ENCODE peak calls at places on chromosome 9, in six cellular contexts. One of them, this sample, is unnamed.

GRCh38 chr9:7320139-7320538 is 479.4 kb downstream of the DMAC1 start:
- DNase-seq in right lobe of liver: no peak
- DNase-seq in left ventricle myocardium inferior: no peak
- DNase-seq in activated T-helper 1 cell treated with anti-CD3 and anti-CD28 coated beads, Interleukin-12 subunit alpha, Interleukin-12 subunit beta, Interleukin-2, Interleukin-4 antibody, amounts not matched to agents 30 ng/mL and 10 ng/mL and 1 ng/mL, durations not matched to agents 14 hours and 24 hours and 36 hours: no peak
- DNase-seq in stimulated activated CD4-positive, alpha-beta T cell treated with anti-CD3 and anti-CD28 coated beads, Interleukin-4, amount 100 ng/mL, for 1 hour: no peak
- DNase-seq in KBM-7: no peak
- DNase-seq in this sample: no peak

GRCh38 chr9:89614319-89614892 is 9.6 kb downstream of the GADD45G start:
- DNase-seq in right lobe of liver: no peak
- DNase-seq in left ventricle myocardium inferior: no peak
- DNase-seq in activated T-helper 1 cell treated with anti-CD3 and anti-CD28 coated beads, Interleukin-12 subunit alpha, Interleukin-12 subunit beta, Interleukin-2, Interleukin-4 antibody, amounts not matched to agents 30 ng/mL and 10 ng/mL and 1 ng/mL, durations not matched to agents 14 hours and 24 hours and 36 hours: no peak
- DNase-seq in KBM-7: no peak
- DNase-seq in stimulated activated CD4-positive, alpha-beta T cell treated with anti-CD3 and anti-CD28 coated beads, Interleukin-4, amount 100 ng/mL, for 1 hour: no peak
- DNase-seq in this sample: no peak

GRCh38 chr9:121463026-121463827 is 36.4 kb downstream of the GGTA1 start:
- DNase-seq in left ventricle myocardium inferior: peak; percentile 54
- DNase-seq in right lobe of liver: peak; percentile 35
- DNase-seq in stimulated activated CD4-positive, alpha-beta T cell treated with anti-CD3 and anti-CD28 coated beads, Interleukin-4, amount 100 ng/mL, for 1 hour: peak; percentile 13
- DNase-seq in activated T-helper 1 cell treated with anti-CD3 and anti-CD28 coated beads, Interleukin-12 subunit alpha, Interleukin-12 subunit beta, Interleukin-2, Interleukin-4 antibody, amounts not matched to agents 30 ng/mL and 10 ng/mL and 1 ng/mL, durations not matched to agents 14 hours and 24 hours and 36 hours: no peak
- DNase-seq in KBM-7: peak; percentile 61
- DNase-seq in this sample: peak; percentile 57

GRCh38 chr9:129679537-129679936 is 14.1 kb downstream of the PRRX2 start:
- DNase-seq in stimulated activated CD4-positive, alpha-beta T cell treated with anti-CD3 and anti-CD28 coated beads, Interleukin-4, amount 100 ng/mL, for 1 hour: no peak
- DNase-seq in KBM-7: no peak
- DNase-seq in activated T-helper 1 cell treated with anti-CD3 and anti-CD28 coated beads, Interleukin-12 subunit alpha, Interleukin-12 subunit beta, Interleukin-2, Interleukin-4 antibody, amounts not matched to agents 30 ng/mL and 10 ng/mL and 1 ng/mL, durations not matched to agents 14 hours and 24 hours and 36 hours: no peak
- DNase-seq in left ventricle myocardium inferior: no peak
- DNase-seq in right lobe of liver: no peak
- DNase-seq in this sample: no peak

GRCh38 chr9:136306691-136307208 is 2.9 kb upstream of the CCDC187 start:
- DNase-seq in KBM-7: no peak
- DNase-seq in stimulated activated CD4-positive, alpha-beta T cell treated with anti-CD3 and anti-CD28 coated beads, Interleukin-4, amount 100 ng/mL, for 1 hour: no peak
- DNase-seq in activated T-helper 1 cell treated with anti-CD3 and anti-CD28 coated beads, Interleukin-12 subunit alpha, Interleukin-12 subunit beta, Interleukin-2, Interleukin-4 antibody, amounts not matched to agents 30 ng/mL and 10 ng/mL and 1 ng/mL, durations not matched to agents 14 hours and 24 hours and 36 hours: no peak
- DNase-seq in left ventricle myocardium inferior: no peak
- DNase-seq in right lobe of liver: no peak
- DNase-seq in this sample: peak; percentile 30

GRCh38 chr9:126407125-126407870 is 80.7 kb downstream of the MVB12B start:
- DNase-seq in right lobe of liver: no peak
- DNase-seq in left ventricle myocardium inferior: no peak
- DNase-seq in activated T-helper 1 cell treated with anti-CD3 and anti-CD28 coated beads, Interleukin-12 subunit alpha, Interleukin-12 subunit beta, Interleukin-2, Interleukin-4 antibody, amounts not matched to agents 30 ng/mL and 10 ng/mL and 1 ng/mL, durations not matched to agents 14 hours and 24 hours and 36 hours: no peak
- DNase-seq in KBM-7: no peak
- DNase-seq in stimulated activated CD4-positive, alpha-beta T cell treated with anti-CD3 and anti-CD28 coated beads, Interleukin-4, amount 100 ng/mL, for 1 hour: no peak
- DNase-seq in this sample: no peak

GRCh38 chr9:77507212-77507961 is 140.7 kb downstream of the GNA14 start:
- DNase-seq in stimulated activated CD4-positive, alpha-beta T cell treated with anti-CD3 and anti-CD28 coated beads, Interleukin-4, amount 100 ng/mL, for 1 hour: no peak
- DNase-seq in activated T-helper 1 cell treated with anti-CD3 and anti-CD28 coated beads, Interleukin-12 subunit alpha, Interleukin-12 subunit beta, Interleukin-2, Interleukin-4 antibody, amounts not matched to agents 30 ng/mL and 10 ng/mL and 1 ng/mL, durations not matched to agents 14 hours and 24 hours and 36 hours: no peak
- DNase-seq in KBM-7: no peak
- DNase-seq in right lobe of liver: no peak
- DNase-seq in left ventricle myocardium inferior: no peak
- DNase-seq in this sample: no peak

GRCh38 chr9:128296340-128297220 is 20.5 kb downstream of the SWI5 start:
- DNase-seq in stimulated activated CD4-positive, alpha-beta T cell treated with anti-CD3 and anti-CD28 coated beads, Interleukin-4, amount 100 ng/mL, for 1 hour: no peak
- DNase-seq in KBM-7: no peak
- DNase-seq in left ventricle myocardium inferior: no peak
- DNase-seq in right lobe of liver: no peak
- DNase-seq in activated T-helper 1 cell treated with anti-CD3 and anti-CD28 coated beads, Interleukin-12 subunit alpha, Interleukin-12 subunit beta, Interleukin-2, Interleukin-4 antibody, amounts not matched to agents 30 ng/mL and 10 ng/mL and 1 ng/mL, durations not matched to agents 14 hours and 24 hours and 36 hours: no peak
- DNase-seq in this sample: no peak

GRCh38 chr9:116689117-116689516 is 2.0 kb downstream of the TRIM32 start:
- DNase-seq in activated T-helper 1 cell treated with anti-CD3 and anti-CD28 coated beads, Interleukin-12 subunit alpha, Interleukin-12 subunit beta, Interleukin-2, Interleukin-4 antibody, amounts not matched to agents 30 ng/mL and 10 ng/mL and 1 ng/mL, durations not matched to agents 14 hours and 24 hours and 36 hours: no peak
- DNase-seq in right lobe of liver: no peak
- DNase-seq in left ventricle myocardium inferior: no peak
- DNase-seq in stimulated activated CD4-positive, alpha-beta T cell treated with anti-CD3 and anti-CD28 coated beads, Interleukin-4, amount 100 ng/mL, for 1 hour: no peak
- DNase-seq in KBM-7: no peak
- DNase-seq in this sample: no peak

GRCh38 chr9:130879863-130880411 is 16.7 kb downstream of the QRFP start:
- DNase-seq in stimulated activated CD4-positive, alpha-beta T cell treated with anti-CD3 and anti-CD28 coated beads, Interleukin-4, amount 100 ng/mL, for 1 hour: no peak
- DNase-seq in left ventricle myocardium inferior: no peak
- DNase-seq in activated T-helper 1 cell treated with anti-CD3 and anti-CD28 coated beads, Interleukin-12 subunit alpha, Interleukin-12 subunit beta, Interleukin-2, Interleukin-4 antibody, amounts not matched to agents 30 ng/mL and 10 ng/mL and 1 ng/mL, durations not matched to agents 14 hours and 24 hours and 36 hours: no peak
- DNase-seq in right lobe of liver: no peak
- DNase-seq in KBM-7: no peak
- DNase-seq in this sample: no peak

GRCh38 chr9:124332756-124333155 is 75.0 kb downstream of the NEK6 start:
- DNase-seq in activated T-helper 1 cell treated with anti-CD3 and anti-CD28 coated beads, Interleukin-12 subunit alpha, Interleukin-12 subunit beta, Interleukin-2, Interleukin-4 antibody, amounts not matched to agents 30 ng/mL and 10 ng/mL and 1 ng/mL, durations not matched to agents 14 hours and 24 hours and 36 hours: no peak
- DNase-seq in right lobe of liver: no peak
- DNase-seq in KBM-7: no peak
- DNase-seq in stimulated activated CD4-positive, alpha-beta T cell treated with anti-CD3 and anti-CD28 coated beads, Interleukin-4, amount 100 ng/mL, for 1 hour: no peak
- DNase-seq in left ventricle myocardium inferior: no peak
- DNase-seq in this sample: no peak

GRCh38 chr9:87528969-87529368 is 31.3 kb downstream of the DAPK1 start:
- DNase-seq in stimulated activated CD4-positive, alpha-beta T cell treated with anti-CD3 and anti-CD28 coated beads, Interleukin-4, amount 100 ng/mL, for 1 hour: no peak
- DNase-seq in left ventricle myocardium inferior: no peak
- DNase-seq in activated T-helper 1 cell treated with anti-CD3 and anti-CD28 coated beads, Interleukin-12 subunit alpha, Interleukin-12 subunit beta, Interleukin-2, Interleukin-4 antibody, amounts not matched to agents 30 ng/mL and 10 ng/mL and 1 ng/mL, durations not matched to agents 14 hours and 24 hours and 36 hours: no peak
- DNase-seq in right lobe of liver: no peak
- DNase-seq in KBM-7: peak; percentile 40
- DNase-seq in this sample: no peak

GRCh38 chr9:126399251-126399650 is 72.6 kb downstream of the MVB12B start:
- DNase-seq in activated T-helper 1 cell treated with anti-CD3 and anti-CD28 coated beads, Interleukin-12 subunit alpha, Interleukin-12 subunit beta, Interleukin-2, Interleukin-4 antibody, amounts not matched to agents 30 ng/mL and 10 ng/mL and 1 ng/mL, durations not matched to agents 14 hours and 24 hours and 36 hours: no peak
- DNase-seq in right lobe of liver: no peak
- DNase-seq in stimulated activated CD4-positive, alpha-beta T cell treated with anti-CD3 and anti-CD28 coated beads, Interleukin-4, amount 100 ng/mL, for 1 hour: no peak
- DNase-seq in KBM-7: no peak
- DNase-seq in left ventricle myocardium inferior: no peak
- DNase-seq in this sample: no peak

GRCh38 chr9:85108806-85109205 is 439.3 kb downstream of the NTRK2 start:
- DNase-seq in left ventricle myocardium inferior: no peak
- DNase-seq in activated T-helper 1 cell treated with anti-CD3 and anti-CD28 coated beads, Interleukin-12 subunit alpha, Interleukin-12 subunit beta, Interleukin-2, Interleukin-4 antibody, amounts not matched to agents 30 ng/mL and 10 ng/mL and 1 ng/mL, durations not matched to agents 14 hours and 24 hours and 36 hours: no peak
- DNase-seq in KBM-7: no peak
- DNase-seq in right lobe of liver: no peak
- DNase-seq in stimulated activated CD4-positive, alpha-beta T cell treated with anti-CD3 and anti-CD28 coated beads, Interleukin-4, amount 100 ng/mL, for 1 hour: no peak
- DNase-seq in this sample: no peak

GRCh38 chr9:97601228-97601898 is 31.8 kb downstream of the TSTD2 start:
- DNase-seq in KBM-7: no peak
- DNase-seq in stimulated activated CD4-positive, alpha-beta T cell treated with anti-CD3 and anti-CD28 coated beads, Interleukin-4, amount 100 ng/mL, for 1 hour: no peak
- DNase-seq in right lobe of liver: no peak
- DNase-seq in left ventricle myocardium inferior: no peak
- DNase-seq in activated T-helper 1 cell treated with anti-CD3 and anti-CD28 coated beads, Interleukin-12 subunit alpha, Interleukin-12 subunit beta, Interleukin-2, Interleukin-4 antibody, amounts not matched to agents 30 ng/mL and 10 ng/mL and 1 ng/mL, durations not matched to agents 14 hours and 24 hours and 36 hours: no peak
- DNase-seq in this sample: no peak

GRCh38 chr9:136107155-136107952 is 11.3 kb downstream of the TMEM250 start:
- DNase-seq in right lobe of liver: no peak
- DNase-seq in stimulated activated CD4-positive, alpha-beta T cell treated with anti-CD3 and anti-CD28 coated beads, Interleukin-4, amount 100 ng/mL, for 1 hour: peak; percentile 33
- DNase-seq in KBM-7: peak; percentile 82
- DNase-seq in left ventricle myocardium inferior: no peak
- DNase-seq in activated T-helper 1 cell treated with anti-CD3 and anti-CD28 coated beads, Interleukin-12 subunit alpha, Interleukin-12 subunit beta, Interleukin-2, Interleukin-4 antibody, amounts not matched to agents 30 ng/mL and 10 ng/mL and 1 ng/mL, durations not matched to agents 14 hours and 24 hours and 36 hours: peak; percentile 28
- DNase-seq in this sample: peak; percentile 52

GRCh38 chr9:15873573-15874177 is 320.8 kb downstream of the CCDC171 start:
- DNase-seq in left ventricle myocardium inferior: no peak
- DNase-seq in stimulated activated CD4-positive, alpha-beta T cell treated with anti-CD3 and anti-CD28 coated beads, Interleukin-4, amount 100 ng/mL, for 1 hour: no peak
- DNase-seq in activated T-helper 1 cell treated with anti-CD3 and anti-CD28 coated beads, Interleukin-12 subunit alpha, Interleukin-12 subunit beta, Interleukin-2, Interleukin-4 antibody, amounts not matched to agents 30 ng/mL and 10 ng/mL and 1 ng/mL, durations not matched to agents 14 hours and 24 hours and 36 hours: no peak
- DNase-seq in KBM-7: peak; percentile 28
- DNase-seq in right lobe of liver: no peak
- DNase-seq in this sample: no peak

GRCh38 chr9:93183663-93184438 is at the start of gene WNK2:
- DNase-seq in right lobe of liver: no peak
- DNase-seq in left ventricle myocardium inferior: no peak
- DNase-seq in stimulated activated CD4-positive, alpha-beta T cell treated with anti-CD3 and anti-CD28 coated beads, Interleukin-4, amount 100 ng/mL, for 1 hour: peak; percentile 44
- DNase-seq in KBM-7: peak; percentile 58
- DNase-seq in activated T-helper 1 cell treated with anti-CD3 and anti-CD28 coated beads, Interleukin-12 subunit alpha, Interleukin-12 subunit beta, Interleukin-2, Interleukin-4 antibody, amounts not matched to agents 30 ng/mL and 10 ng/mL and 1 ng/mL, durations not matched to agents 14 hours and 24 hours and 36 hours: peak; percentile 36
- DNase-seq in this sample: peak; percentile 52

GRCh38 chr9:109730228-109730627 is 49.8 kb upstream of the PALM2AKAP2 start:
- DNase-seq in left ventricle myocardium inferior: no peak
- DNase-seq in stimulated activated CD4-positive, alpha-beta T cell treated with anti-CD3 and anti-CD28 coated beads, Interleukin-4, amount 100 ng/mL, for 1 hour: no peak
- DNase-seq in right lobe of liver: no peak
- DNase-seq in KBM-7: no peak
- DNase-seq in activated T-helper 1 cell treated with anti-CD3 and anti-CD28 coated beads, Interleukin-12 subunit alpha, Interleukin-12 subunit beta, Interleukin-2, Interleukin-4 antibody, amounts not matched to agents 30 ng/mL and 10 ng/mL and 1 ng/mL, durations not matched to agents 14 hours and 24 hours and 36 hours: no peak
- DNase-seq in this sample: no peak

GRCh38 chr9:36893911-36894310 is 140.2 kb downstream of the PAX5 start:
- DNase-seq in right lobe of liver: no peak
- DNase-seq in stimulated activated CD4-positive, alpha-beta T cell treated with anti-CD3 and anti-CD28 coated beads, Interleukin-4, amount 100 ng/mL, for 1 hour: no peak
- DNase-seq in KBM-7: no peak
- DNase-seq in left ventricle myocardium inferior: no peak
- DNase-seq in activated T-helper 1 cell treated with anti-CD3 and anti-CD28 coated beads, Interleukin-12 subunit alpha, Interleukin-12 subunit beta, Interleukin-2, Interleukin-4 antibody, amounts not matched to agents 30 ng/mL and 10 ng/mL and 1 ng/mL, durations not matched to agents 14 hours and 24 hours and 36 hours: no peak
- DNase-seq in this sample: no peak

GRCh38 chr9:33202552-33203300 is 35.6 kb upstream of the B4GALT1 start:
- DNase-seq in right lobe of liver: no peak
- DNase-seq in left ventricle myocardium inferior: peak; percentile 69
- DNase-seq in KBM-7: peak; percentile 30
- DNase-seq in activated T-helper 1 cell treated with anti-CD3 and anti-CD28 coated beads, Interleukin-12 subunit alpha, Interleukin-12 subunit beta, Interleukin-2, Interleukin-4 antibody, amounts not matched to agents 30 ng/mL and 10 ng/mL and 1 ng/mL, durations not matched to agents 14 hours and 24 hours and 36 hours: peak; percentile 49
- DNase-seq in stimulated activated CD4-positive, alpha-beta T cell treated with anti-CD3 and anti-CD28 coated beads, Interleukin-4, amount 100 ng/mL, for 1 hour: no peak
- DNase-seq in this sample: peak; percentile 23

GRCh38 chr9:133577463-133578112 is 31.6 kb downstream of the FAM163B start:
- DNase-seq in right lobe of liver: no peak
- DNase-seq in stimulated activated CD4-positive, alpha-beta T cell treated with anti-CD3 and anti-CD28 coated beads, Interleukin-4, amount 100 ng/mL, for 1 hour: no peak
- DNase-seq in KBM-7: no peak
- DNase-seq in activated T-helper 1 cell treated with anti-CD3 and anti-CD28 coated beads, Interleukin-12 subunit alpha, Interleukin-12 subunit beta, Interleukin-2, Interleukin-4 antibody, amounts not matched to agents 30 ng/mL and 10 ng/mL and 1 ng/mL, durations not matched to agents 14 hours and 24 hours and 36 hours: no peak
- DNase-seq in left ventricle myocardium inferior: no peak
- DNase-seq in this sample: no peak

GRCh38 chr9:129608561-129609481 is 12.1 kb downstream of the C9orf50 start:
- DNase-seq in stimulated activated CD4-positive, alpha-beta T cell treated with anti-CD3 and anti-CD28 coated beads, Interleukin-4, amount 100 ng/mL, for 1 hour: no peak
- DNase-seq in KBM-7: no peak
- DNase-seq in right lobe of liver: peak; percentile 57
- DNase-seq in left ventricle myocardium inferior: no peak
- DNase-seq in activated T-helper 1 cell treated with anti-CD3 and anti-CD28 coated beads, Interleukin-12 subunit alpha, Interleukin-12 subunit beta, Interleukin-2, Interleukin-4 antibody, amounts not matched to agents 30 ng/mL and 10 ng/mL and 1 ng/mL, durations not matched to agents 14 hours and 24 hours and 36 hours: no peak
- DNase-seq in this sample: no peak

GRCh38 chr9:137757613-137758029 is 120.0 kb upstream of the CACNA1B start:
- DNase-seq in activated T-helper 1 cell treated with anti-CD3 and anti-CD28 coated beads, Interleukin-12 subunit alpha, Interleukin-12 subunit beta, Interleukin-2, Interleukin-4 antibody, amounts not matched to agents 30 ng/mL and 10 ng/mL and 1 ng/mL, durations not matched to agents 14 hours and 24 hours and 36 hours: no peak
- DNase-seq in right lobe of liver: no peak
- DNase-seq in stimulated activated CD4-positive, alpha-beta T cell treated with anti-CD3 and anti-CD28 coated beads, Interleukin-4, amount 100 ng/mL, for 1 hour: peak; percentile 43
- DNase-seq in KBM-7: no peak
- DNase-seq in left ventricle myocardium inferior: no peak
- DNase-seq in this sample: peak; percentile 39

GRCh38 chr9:132141948-132142594 is 19.8 kb upstream of the NTNG2 start:
- DNase-seq in KBM-7: no peak
- DNase-seq in stimulated activated CD4-positive, alpha-beta T cell treated with anti-CD3 and anti-CD28 coated beads, Interleukin-4, amount 100 ng/mL, for 1 hour: no peak
- DNase-seq in right lobe of liver: no peak
- DNase-seq in activated T-helper 1 cell treated with anti-CD3 and anti-CD28 coated beads, Interleukin-12 subunit alpha, Interleukin-12 subunit beta, Interleukin-2, Interleukin-4 antibody, amounts not matched to agents 30 ng/mL and 10 ng/mL and 1 ng/mL, durations not matched to agents 14 hours and 24 hours and 36 hours: no peak
- DNase-seq in left ventricle myocardium inferior: no peak
- DNase-seq in this sample: no peak

GRCh38 chr9:126635661-126636439 is 22.1 kb downstream of the LMX1B start:
- DNase-seq in left ventricle myocardium inferior: no peak
- DNase-seq in activated T-helper 1 cell treated with anti-CD3 and anti-CD28 coated beads, Interleukin-12 subunit alpha, Interleukin-12 subunit beta, Interleukin-2, Interleukin-4 antibody, amounts not matched to agents 30 ng/mL and 10 ng/mL and 1 ng/mL, durations not matched to agents 14 hours and 24 hours and 36 hours: no peak
- DNase-seq in stimulated activated CD4-positive, alpha-beta T cell treated with anti-CD3 and anti-CD28 coated beads, Interleukin-4, amount 100 ng/mL, for 1 hour: no peak
- DNase-seq in right lobe of liver: no peak
- DNase-seq in KBM-7: no peak
- DNase-seq in this sample: no peak

GRCh38 chr9:108269421-108269820 is 586.4 kb downstream of the ACTL7B start:
- DNase-seq in KBM-7: no peak
- DNase-seq in left ventricle myocardium inferior: no peak
- DNase-seq in right lobe of liver: no peak
- DNase-seq in stimulated activated CD4-positive, alpha-beta T cell treated with anti-CD3 and anti-CD28 coated beads, Interleukin-4, amount 100 ng/mL, for 1 hour: no peak
- DNase-seq in activated T-helper 1 cell treated with anti-CD3 and anti-CD28 coated beads, Interleukin-12 subunit alpha, Interleukin-12 subunit beta, Interleukin-2, Interleukin-4 antibody, amounts not matched to agents 30 ng/mL and 10 ng/mL and 1 ng/mL, durations not matched to agents 14 hours and 24 hours and 36 hours: no peak
- DNase-seq in this sample: no peak

GRCh38 chr9:119986205-119986604 is 593.8 kb downstream of the CDK5RAP2 start:
- DNase-seq in right lobe of liver: peak; percentile 28
- DNase-seq in KBM-7: no peak
- DNase-seq in activated T-helper 1 cell treated with anti-CD3 and anti-CD28 coated beads, Interleukin-12 subunit alpha, Interleukin-12 subunit beta, Interleukin-2, Interleukin-4 antibody, amounts not matched to agents 30 ng/mL and 10 ng/mL and 1 ng/mL, durations not matched to agents 14 hours and 24 hours and 36 hours: no peak
- DNase-seq in stimulated activated CD4-positive, alpha-beta T cell treated with anti-CD3 and anti-CD28 coated beads, Interleukin-4, amount 100 ng/mL, for 1 hour: no peak
- DNase-seq in left ventricle myocardium inferior: no peak
- DNase-seq in this sample: no peak

GRCh38 chr9:133390713-133391112 is 14.5 kb downstream of the STKLD1 start:
- DNase-seq in stimulated activated CD4-positive, alpha-beta T cell treated with anti-CD3 and anti-CD28 coated beads, Interleukin-4, amount 100 ng/mL, for 1 hour: no peak
- DNase-seq in activated T-helper 1 cell treated with anti-CD3 and anti-CD28 coated beads, Interleukin-12 subunit alpha, Interleukin-12 subunit beta, Interleukin-2, Interleukin-4 antibody, amounts not matched to agents 30 ng/mL and 10 ng/mL and 1 ng/mL, durations not matched to agents 14 hours and 24 hours and 36 hours: no peak
- DNase-seq in right lobe of liver: no peak
- DNase-seq in left ventricle myocardium inferior: no peak
- DNase-seq in KBM-7: no peak
- DNase-seq in this sample: no peak

GRCh38 chr9:3549243-3549642 is 23.4 kb upstream of the RFX3 start:
- DNase-seq in KBM-7: no peak
- DNase-seq in right lobe of liver: no peak
- DNase-seq in stimulated activated CD4-positive, alpha-beta T cell treated with anti-CD3 and anti-CD28 coated beads, Interleukin-4, amount 100 ng/mL, for 1 hour: no peak
- DNase-seq in left ventricle myocardium inferior: no peak
- DNase-seq in activated T-helper 1 cell treated with anti-CD3 and anti-CD28 coated beads, Interleukin-12 subunit alpha, Interleukin-12 subunit beta, Interleukin-2, Interleukin-4 antibody, amounts not matched to agents 30 ng/mL and 10 ng/mL and 1 ng/mL, durations not matched to agents 14 hours and 24 hours and 36 hours: no peak
- DNase-seq in this sample: no peak

GRCh38 chr9:86407022-86407421 is 52.8 kb upstream of the TUT7 start:
- DNase-seq in stimulated activated CD4-positive, alpha-beta T cell treated with anti-CD3 and anti-CD28 coated beads, Interleukin-4, amount 100 ng/mL, for 1 hour: no peak
- DNase-seq in right lobe of liver: peak; percentile 59
- DNase-seq in KBM-7: no peak
- DNase-seq in left ventricle myocardium inferior: no peak
- DNase-seq in activated T-helper 1 cell treated with anti-CD3 and anti-CD28 coated beads, Interleukin-12 subunit alpha, Interleukin-12 subunit beta, Interleukin-2, Interleukin-4 antibody, amounts not matched to agents 30 ng/mL and 10 ng/mL and 1 ng/mL, durations not matched to agents 14 hours and 24 hours and 36 hours: no peak
- DNase-seq in this sample: peak; percentile 43

GRCh38 chr9:69412741-69413150 is 87.7 kb downstream of the ENTREP1 start:
- DNase-seq in right lobe of liver: peak; percentile 72
- DNase-seq in left ventricle myocardium inferior: peak; percentile 69
- DNase-seq in activated T-helper 1 cell treated with anti-CD3 and anti-CD28 coated beads, Interleukin-12 subunit alpha, Interleukin-12 subunit beta, Interleukin-2, Interleukin-4 antibody, amounts not matched to agents 30 ng/mL and 10 ng/mL and 1 ng/mL, durations not matched to agents 14 hours and 24 hours and 36 hours: no peak
- DNase-seq in stimulated activated CD4-positive, alpha-beta T cell treated with anti-CD3 and anti-CD28 coated beads, Interleukin-4, amount 100 ng/mL, for 1 hour: no peak
- DNase-seq in KBM-7: peak; percentile 14
- DNase-seq in this sample: no peak

GRCh38 chr9:87097238-87097637 is 149.9 kb upstream of the GAS1 start:
- DNase-seq in KBM-7: no peak
- DNase-seq in stimulated activated CD4-positive, alpha-beta T cell treated with anti-CD3 and anti-CD28 coated beads, Interleukin-4, amount 100 ng/mL, for 1 hour: no peak
- DNase-seq in right lobe of liver: no peak
- DNase-seq in left ventricle myocardium inferior: no peak
- DNase-seq in activated T-helper 1 cell treated with anti-CD3 and anti-CD28 coated beads, Interleukin-12 subunit alpha, Interleukin-12 subunit beta, Interleukin-2, Interleukin-4 antibody, amounts not matched to agents 30 ng/mL and 10 ng/mL and 1 ng/mL, durations not matched to agents 14 hours and 24 hours and 36 hours: no peak
- DNase-seq in this sample: no peak

GRCh38 chr9:99231708-99232107 is 9.6 kb downstream of the SEC61B start:
- DNase-seq in right lobe of liver: no peak
- DNase-seq in KBM-7: no peak
- DNase-seq in activated T-helper 1 cell treated with anti-CD3 and anti-CD28 coated beads, Interleukin-12 subunit alpha, Interleukin-12 subunit beta, Interleukin-2, Interleukin-4 antibody, amounts not matched to agents 30 ng/mL and 10 ng/mL and 1 ng/mL, durations not matched to agents 14 hours and 24 hours and 36 hours: no peak
- DNase-seq in stimulated activated CD4-positive, alpha-beta T cell treated with anti-CD3 and anti-CD28 coated beads, Interleukin-4, amount 100 ng/mL, for 1 hour: peak; percentile 48
- DNase-seq in left ventricle myocardium inferior: no peak
- DNase-seq in this sample: peak; percentile 58

GRCh38 chr9:106896695-106897094 is 33.7 kb downstream of the ZNF462 start:
- DNase-seq in activated T-helper 1 cell treated with anti-CD3 and anti-CD28 coated beads, Interleukin-12 subunit alpha, Interleukin-12 subunit beta, Interleukin-2, Interleukin-4 antibody, amounts not matched to agents 30 ng/mL and 10 ng/mL and 1 ng/mL, durations not matched to agents 14 hours and 24 hours and 36 hours: no peak
- DNase-seq in KBM-7: no peak
- DNase-seq in right lobe of liver: no peak
- DNase-seq in left ventricle myocardium inferior: no peak
- DNase-seq in stimulated activated CD4-positive, alpha-beta T cell treated with anti-CD3 and anti-CD28 coated beads, Interleukin-4, amount 100 ng/mL, for 1 hour: no peak
- DNase-seq in this sample: no peak

GRCh38 chr9:130627051-130627450 is 37.3 kb upstream of the PRDM12 start:
- DNase-seq in stimulated activated CD4-positive, alpha-beta T cell treated with anti-CD3 and anti-CD28 coated beads, Interleukin-4, amount 100 ng/mL, for 1 hour: no peak
- DNase-seq in activated T-helper 1 cell treated with anti-CD3 and anti-CD28 coated beads, Interleukin-12 subunit alpha, Interleukin-12 subunit beta, Interleukin-2, Interleukin-4 antibody, amounts not matched to agents 30 ng/mL and 10 ng/mL and 1 ng/mL, durations not matched to agents 14 hours and 24 hours and 36 hours: no peak
- DNase-seq in right lobe of liver: no peak
- DNase-seq in left ventricle myocardium inferior: no peak
- DNase-seq in KBM-7: no peak
- DNase-seq in this sample: no peak

GRCh38 chr9:70165006-70165602 is 93.7 kb upstream of the SMC5 start:
- DNase-seq in stimulated activated CD4-positive, alpha-beta T cell treated with anti-CD3 and anti-CD28 coated beads, Interleukin-4, amount 100 ng/mL, for 1 hour: no peak
- DNase-seq in left ventricle myocardium inferior: no peak
- DNase-seq in KBM-7: no peak
- DNase-seq in activated T-helper 1 cell treated with anti-CD3 and anti-CD28 coated beads, Interleukin-12 subunit alpha, Interleukin-12 subunit beta, Interleukin-2, Interleukin-4 antibody, amounts not matched to agents 30 ng/mL and 10 ng/mL and 1 ng/mL, durations not matched to agents 14 hours and 24 hours and 36 hours: no peak
- DNase-seq in right lobe of liver: no peak
- DNase-seq in this sample: no peak

GRCh38 chr9:129549684-129550083 is 71.2 kb downstream of the C9orf50 start:
- DNase-seq in activated T-helper 1 cell treated with anti-CD3 and anti-CD28 coated beads, Interleukin-12 subunit alpha, Interleukin-12 subunit beta, Interleukin-2, Interleukin-4 antibody, amounts not matched to agents 30 ng/mL and 10 ng/mL and 1 ng/mL, durations not matched to agents 14 hours and 24 hours and 36 hours: no peak
- DNase-seq in right lobe of liver: peak; percentile 27
- DNase-seq in left ventricle myocardium inferior: peak; percentile 46
- DNase-seq in stimulated activated CD4-positive, alpha-beta T cell treated with anti-CD3 and anti-CD28 coated beads, Interleukin-4, amount 100 ng/mL, for 1 hour: no peak
- DNase-seq in KBM-7: no peak
- DNase-seq in this sample: no peak

This sample was measured in activated T-cell treated with anti-CD3 and anti-CD28 coated beads, Interleukin-2, amount 50 U/mL, for 48 hours.